ENCODE peak calls at places on chromosome 7, in nine cellular contexts. Q is stimulated activated CD4-positive, alpha-beta T cell treated with anti-CD3 and anti-CD28 coated beads, Interleukin-1b, Interleukin-23, amount 100 ng/mL, for 24 hours; V is foreskin fibroblast; A is HTR-8/SVneo; E is NCI-H1092 treated with DMSO at 0.1 percent for 48 hours; W is cardiac septum; J is LoVo; H is GOT3; X is skeletal muscle cell. B is an unnamed sample.

GRCh38 chr7:128783143-128783799 is 7.7 kb upstream of the OPN1SW start:
- DNase-seq in Q (no peak), V (peak; percentile 94), A (no peak), E (no peak), W (peak; percentile 87), J (no peak), H (peak; percentile 52), X (peak; percentile 59), B (peak; percentile 8)

GRCh38 chr7:121006731-121007315 is 18.3 kb downstream of the CPED1 start:
- DNase-seq in Q (no peak), V (peak; percentile 33), A (no peak), E (no peak), W (no peak), J (no peak), H (no peak), X (no peak), B (no peak)

GRCh38 chr7:42014625-42015412 is 222.2 kb downstream of the GLI3 start:
- DNase-seq in Q (peak; percentile 21), V (peak; percentile 66), A (peak; percentile 18), E (no peak), W (no peak), J (peak; percentile 19), H (no peak), X (no peak), B (peak; percentile 44)

GRCh38 chr7:50504646-50505546 is 54.7 kb upstream of the FIGNL1 start:
- DNase-seq in Q (no peak), V (peak; percentile 76), A (no peak), E (no peak), W (no peak), J (no peak), H (no peak), X (no peak), B (no peak)

GRCh38 chr7:79268730-79269129 is 184.7 kb downstream of the MAGI2 start:
- DNase-seq in Q (no peak), V (no peak), A (no peak), E (no peak), W (no peak), J (no peak), H (no peak), X (no peak), B (no peak)

GRCh38 chr7:140326116-140326928 is 72.0 kb downstream of the SLC37A3 start:
- DNase-seq in Q (peak; percentile 28), V (peak; percentile 86), A (peak; percentile 67), E (peak; percentile 54), W (peak; percentile 83), J (peak; percentile 76), H (no peak), X (no peak), B (no peak)

GRCh38 chr7:48389977-48390376 is 218.7 kb downstream of the ABCA13 start:
- DNase-seq in Q (no peak), V (peak; percentile 6), A (no peak), E (no peak), W (no peak), J (no peak), H (no peak), X (peak; percentile 12), B (no peak)

GRCh38 chr7:1729773-1730172 is 59.7 kb downstream of the ELFN1 start:
- DNase-seq in Q (no peak), V (no peak), A (no peak), E (no peak), W (no peak), J (no peak), H (no peak), X (no peak), B (no peak)

GRCh38 chr7:113289140-113289740 is 170.9 kb upstream of the SMIM30 start:
- DNase-seq in Q (no peak), V (peak; percentile 47), A (no peak), E (peak; percentile 17), W (no peak), J (peak; percentile 45), H (no peak), X (peak; percentile 16), B (peak; percentile 51)

GRCh38 chr7:3712841-3713240 is 411.8 kb downstream of the SDK1 start:
- DNase-seq in Q (no peak), V (no peak), A (no peak), E (no peak), W (no peak), J (peak; percentile 3), H (no peak), X (no peak), B (no peak)

GRCh38 chr7:117347962-117348672 is 25.3 kb upstream of the WNT2 start:
- DNase-seq in Q (no peak), V (no peak), A (no peak), E (no peak), W (no peak), J (no peak), H (no peak), X (no peak), B (no peak)

GRCh38 chr7:13987395-13987794 is 2.1 kb downstream of the ETV1 start:
- DNase-seq in Q (no peak), V (peak; percentile 20), A (no peak), E (no peak), W (no peak), J (no peak), H (no peak), X (no peak), B (no peak)

GRCh38 chr7:5064391-5065106 is 18.9 kb downstream of the RBAK start:
- DNase-seq in Q (no peak), V (no peak), A (no peak), E (no peak), W (no peak), J (no peak), H (no peak), X (no peak), B (no peak)

GRCh38 chr7:129790136-129790535 is 162.6 kb downstream of the UBE2H start:
- DNase-seq in Q (no peak), V (peak; percentile 74), A (no peak), E (no peak), W (no peak), J (no peak), H (no peak), X (no peak), B (no peak)

GRCh38 chr7:43113622-43114450 is 1.4 kb downstream of the HECW1 start:
- DNase-seq in Q (no peak), V (peak; percentile 47), A (no peak), E (no peak), W (no peak), J (no peak), H (no peak), X (no peak), B (no peak)

GRCh38 chr7:81367335-81367801 is 402.5 kb downstream of the HGF start:
- DNase-seq in Q (no peak), V (peak; percentile 95), A (no peak), E (no peak), W (no peak), J (no peak), H (peak; percentile 11), X (peak; percentile 83), B (no peak)

GRCh38 chr7:112112822-112113255 is 93.4 kb downstream of the DOCK4 start:
- DNase-seq in Q (no peak), V (peak; percentile 81), A (no peak), E (no peak), W (no peak), J (no peak), H (no peak), X (no peak), B (no peak)

GRCh38 chr7:155921804-155922506 is 109.7 kb upstream of the SHH start:
- DNase-seq in Q (no peak), V (no peak), A (no peak), E (no peak), W (no peak), J (peak; percentile 81), H (no peak), X (no peak), B (peak; percentile 77)

GRCh38 chr7:59986-60675 is 132.2 kb upstream of the FAM20C start:
- DNase-seq in Q (no peak), V (no peak), A (no peak), E (no peak), W (peak; percentile 24), J (no peak), H (no peak), X (no peak), B (no peak)

GRCh38 chr7:100091411-100092181 is 2.8 kb downstream of the COPS6 start:
- DNase-seq in Q (no peak), V (peak; percentile 68), A (no peak), E (no peak), W (no peak), J (no peak), H (no peak), X (no peak), B (no peak)

GRCh38 chr7:129285195-129285594 is 60.4 kb downstream of the AHCYL2 start:
- DNase-seq in Q (no peak), V (no peak), A (no peak), E (no peak), W (no peak), J (no peak), H (no peak), X (no peak), B (no peak)

GRCh38 chr7:117319211-117319610 is 3.6 kb downstream of the WNT2 start:
- DNase-seq in Q (no peak), V (no peak), A (no peak), E (no peak), W (no peak), J (no peak), H (no peak), X (no peak), B (no peak)

GRCh38 chr7:18212788-18213187 is 185.1 kb upstream of the PRPS1L1 start:
- DNase-seq in Q (no peak), V (peak; percentile 81), A (no peak), E (no peak), W (no peak), J (no peak), H (no peak), X (peak; percentile 6), B (no peak)

GRCh38 chr7:42662862-42663261 is 249.0 kb downstream of the C7orf25 start:
- DNase-seq in Q (no peak), V (no peak), A (no peak), E (no peak), W (no peak), J (no peak), H (no peak), X (no peak), B (no peak)

GRCh38 chr7:7673240-7673550 is 32.6 kb downstream of the UMAD1 start:
- DNase-seq in Q (no peak), V (no peak), A (no peak), E (no peak), W (no peak), J (no peak), H (no peak), X (no peak), B (no peak)

GRCh38 chr7:144255471-144255897 is 9.1 kb downstream of the OR2A7 start:
- DNase-seq in Q (no peak), V (no peak), A (no peak), E (no peak), W (no peak), J (no peak), H (no peak), X (no peak), B (no peak)